ENCODE peak calls at places on chromosomes 7 and 10, in four cellular contexts. D, I, R and K are unnamed samples.

GRCh38 chr7:1401011-1401410 is 58.3 kb downstream of the MICALL2 start:
- DNase-seq in I (no peak), D (no peak), R (no peak), K (peak; percentile 23)

GRCh38 chr10:71302874-71303568 is 16.0 kb upstream of the SLC29A3 start:
- DNase-seq in R (no peak), D (peak; percentile 61), I (peak; percentile 32), K (peak; percentile 87)

GRCh38 chr10:36688717-36689116 is 436.7 kb upstream of the ANKRD30A start:
- DNase-seq in I (no peak), D (no peak), R (no peak), K (no peak)

GRCh38 chr7:147915781-147916180 is 674.8 kb upstream of the C7orf33 start:
- DNase-seq in I (no peak), D (no peak), R (no peak), K (peak; percentile 65)

GRCh38 chr10:102639527-102639926 is 4.8 kb upstream of the TRIM8 start:
- DNase-seq in R (no peak), D (no peak), I (no peak), K (no peak)

GRCh38 chr10:99612167-99612831 is 7.9 kb downstream of the SLC25A28 start:
- DNase-seq in I (peak; percentile 63), D (peak; percentile 62), R (no peak), K (peak; percentile 44)

GRCh38 chr7:44284881-44285541 is 40.4 kb downstream of the CAMK2B start:
- DNase-seq in D (no peak), I (no peak), R (peak; percentile 30), K (no peak)

GRCh38 chr7:127598318-127598717 is 4.8 kb downstream of the FSCN3 start:
- DNase-seq in I (no peak), R (peak; percentile 86), D (no peak), K (peak; percentile 60)

GRCh38 chr7:98213874-98214810 is 2.9 kb downstream of the BHLHA15 start:
- DNase-seq in D (no peak), I (no peak), R (no peak), K (peak; percentile 65)

GRCh38 chr7:143120696-143121405 is 11.0 kb upstream of the PIP start:
- DNase-seq in R (no peak), D (no peak), I (no peak), K (no peak)

GRCh38 chr7:100687261-100687660 is 6.8 kb downstream of the GIGYF1 start:
- DNase-seq in I (no peak), R (no peak), D (no peak), K (no peak)

GRCh38 chr7:114879554-114879953 is 42.3 kb upstream of the MDFIC start:
- DNase-seq in D (peak; percentile 81), R (no peak), I (no peak), K (no peak)

GRCh38 chr10:86960003-86960862 is 1.8 kb downstream of the SNCG start:
- DNase-seq in D (peak; percentile 65), I (no peak), R (peak; percentile 81), K (peak; percentile 44)

GRCh38 chr7:55532150-55532917 is 40.0 kb downstream of the VOPP1 start:
- DNase-seq in D (no peak), R (no peak), I (no peak), K (no peak)

GRCh38 chr7:79199961-79200360 is 253.5 kb downstream of the MAGI2 start:
- DNase-seq in D (peak; percentile 84), I (no peak), R (no peak), K (no peak)

GRCh38 chr7:151308791-151309190 is 32.8 kb upstream of the NUB1 start:
- DNase-seq in D (no peak), R (peak; percentile 36), I (no peak), K (no peak)

GRCh38 chr10:70908426-70909296 is 20.3 kb upstream of the PCBD1 start:
- DNase-seq in I (no peak), R (no peak), D (no peak), K (no peak)

GRCh38 chr10:97096327-97097153 is 89.2 kb downstream of the SLIT1 start:
- DNase-seq in D (no peak), I (no peak), R (no peak), K (no peak)

GRCh38 chr7:35185908-35186731 is 67.8 kb downstream of the TBX20 start:
- DNase-seq in D (peak; percentile 8), R (peak; percentile 81), I (peak; percentile 35), K (peak; percentile 31)

GRCh38 chr10:52653510-52653909 is 119.1 kb downstream of the MBL2 start:
- DNase-seq in I (no peak), D (no peak), R (no peak), K (no peak)

GRCh38 chr7:87474046-87474445 is 1.4 kb downstream of the ABCB4 start:
- DNase-seq in I (no peak), D (no peak), R (no peak), K (peak; percentile 6)

GRCh38 chr10:116427671-116428070 is at the start of gene PNLIPRP3:
- DNase-seq in R (no peak), I (no peak), D (no peak), K (no peak)

GRCh38 chr7:73605601-73606220 is 18.6 kb downstream of the MLXIPL start:
- DNase-seq in I (no peak), R (no peak), D (no peak), K (no peak)

GRCh38 chr10:123142701-123143161 is 5.2 kb upstream of the HMX2 start:
- DNase-seq in D (no peak), I (no peak), R (peak; percentile 71), K (no peak)

GRCh38 chr7:149071641-149072437 is 18.7 kb downstream of the ZNF786 start:
- DNase-seq in D (peak; percentile 5), R (peak; percentile 91), I (peak; percentile 11), K (peak; percentile 27)

GRCh38 chr10:26528048-26528447 is 89.9 kb downstream of the APBB1IP start:
- DNase-seq in D (no peak), I (no peak), R (no peak), K (no peak)

GRCh38 chr10:62083413-62083794 is 181.9 kb downstream of the ARID5B start:
- DNase-seq in R (no peak), D (no peak), I (no peak), K (no peak)

GRCh38 chr10:83991986-83992753 is 147.1 kb upstream of the GHITM start:
- DNase-seq in D (no peak), I (peak; percentile 26), R (peak; percentile 63), K (peak; percentile 29)

GRCh38 chr7:121398246-121398645 is 2.1 kb upstream of the FAM3C start:
- DNase-seq in D (no peak), I (no peak), R (no peak), K (no peak)

GRCh38 chr10:35356725-35357092 is 20.4 kb downstream of the CCNY start:
- DNase-seq in I (no peak), R (no peak), D (no peak), K (no peak)

GRCh38 chr7:136969776-136970175 is 101.3 kb downstream of the CHRM2 start:
- DNase-seq in R (no peak), D (peak; percentile 31), I (no peak), K (no peak)

GRCh38 chr10:69757206-69757552 is 44.5 kb upstream of the COL13A1 start:
- DNase-seq in I (no peak), R (no peak), D (no peak), K (no peak)
- H2AK5ac ChIP-seq in I (no peak overlapping the region), R (no peak overlapping the region), D (no peak overlapping the region), K (no peak overlapping the region)

DNA sequence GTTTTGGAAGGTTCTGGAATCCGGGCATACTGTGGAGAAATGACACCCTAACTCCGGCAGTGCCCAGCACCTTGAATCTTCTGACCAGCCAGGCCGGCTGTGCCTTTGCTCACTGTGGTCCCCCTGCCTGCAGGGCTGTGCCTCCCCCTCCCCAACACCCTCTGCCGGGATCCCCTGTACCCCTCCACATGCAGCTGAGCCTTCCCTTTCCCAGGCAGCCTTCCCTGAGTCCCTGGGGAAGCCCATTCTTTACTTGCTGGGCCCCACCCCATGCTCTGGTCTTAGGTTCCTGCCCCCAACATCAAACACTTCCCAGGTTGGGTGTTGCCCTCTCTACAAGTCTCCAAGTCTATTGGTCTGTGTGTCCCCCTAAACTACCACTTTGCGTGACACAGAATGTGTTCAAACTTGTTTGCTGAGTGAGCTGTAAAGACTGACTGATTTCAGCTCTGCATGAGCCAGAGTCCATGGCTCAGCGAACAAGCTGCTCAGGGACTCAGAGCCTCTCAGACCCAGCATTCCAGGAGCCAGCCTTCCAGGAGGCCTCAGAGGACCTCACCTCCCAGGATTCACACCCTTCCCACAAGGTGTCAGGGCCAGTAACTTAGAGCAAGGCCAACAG is 31.6 kb downstream of the CALML5 start:
- DNase-seq in I (no peak), D (no peak), R (peak; percentile 44), K (no peak)
- H3K27ac ChIP-seq in I (no peak overlapping the region), D (no peak overlapping the region), R (no peak overlapping the region), K (peak overlapping the region; percentile 99)

GRCh38 chr10:69655868-69656555 is 26.0 kb downstream of the FAM241B start:
- DNase-seq in I (no peak), D (no peak), R (no peak), K (no peak)
- H3K23ac ChIP-seq in I (no peak overlapping the region), D (no peak overlapping the region), R (no peak overlapping the region), K (no peak overlapping the region)

GRCh38 chr7:6651866-6652445 is 14.8 kb downstream of the ZNF316 start:
- DNase-seq in D (no peak), I (no peak), R (no peak), K (no peak)
- H2AK5ac ChIP-seq in D (no peak overlapping the region), I (no peak overlapping the region), R (no peak overlapping the region), K (no peak overlapping the region)

GRCh38 chr7:93219877-93220276 is 6.4 kb downstream of the HEPACAM2 start:
- DNase-seq in I (no peak), R (no peak), D (no peak), K (no peak)
- H3K27ac ChIP-seq in I (no peak overlapping the region), R (no peak overlapping the region), D (no peak overlapping the region), K (no peak overlapping the region)

GRCh38 chr7:42236266-42237161 is 495 bp downstream of the GLI3 start:
- DNase-seq in D (peak; percentile 72), R (peak; percentile 75), I (no peak), K (peak; percentile 17)

GRCh38 chr7:42238709-42239395 is 1.8 kb upstream of the GLI3 start:
- DNase-seq in D (peak; percentile 84), R (no peak), I (no peak), K (peak; percentile 69)

GRCh38 chr7:42235734-42236133 is 1.3 kb downstream of the GLI3 start:
- DNase-seq in D (no peak), R (no peak), I (no peak), K (no peak)

GRCh38 chr7:42237891-42238531 is 1.0 kb upstream of the GLI3 start:
- DNase-seq in D (peak; percentile 51), R (peak; percentile 81), I (peak; percentile 76), K (peak; percentile 50)

GRCh38 chr7:42237162-42237821 is at the start of gene GLI3:
- DNase-seq in R (peak; percentile 91), D (peak; percentile 93), I (peak; percentile 94), K (peak; percentile 94)
- H3K23ac ChIP-seq in R (peak within 1 kb of the TSS; percentile 27), D (peak within 1 kb of the TSS; percentile 91), I (peak within 1 kb of the TSS; percentile 23), K (no peak within 1 kb of the TSS)

DNA sequence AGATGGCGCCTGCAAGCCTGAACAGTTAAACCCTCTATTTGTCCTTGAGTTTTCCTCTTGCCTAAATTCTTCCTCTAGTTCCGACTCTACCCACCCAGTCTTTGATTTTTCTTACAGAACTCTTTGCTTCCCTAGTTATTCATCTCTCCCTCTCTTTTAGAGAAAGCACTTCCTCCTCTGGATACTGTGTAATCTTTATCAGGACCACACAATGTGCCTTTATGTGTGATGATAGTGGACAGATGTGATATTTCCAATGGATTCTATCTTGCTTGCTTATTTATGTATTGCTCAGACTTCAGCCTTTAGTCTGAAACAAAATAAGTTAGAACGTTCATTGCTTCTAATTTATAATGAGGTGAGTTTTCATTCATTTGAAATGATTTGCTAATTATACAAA is 79.5 kb upstream of the CAV2 start:
- DNase-seq in D (no peak), R (no peak), I (no peak), K (no peak)
- H2AK5ac ChIP-seq in D (no peak overlapping the region), R (no peak overlapping the region), I (no peak overlapping the region), K (no peak overlapping the region)

GRCh38 chr7:68088894-68089293 is 1092.3 kb downstream of the TYW1 start:
- DNase-seq in R (no peak), D (no peak), I (no peak), K (no peak)
- H3K27ac ChIP-seq in R (no peak overlapping the region), D (no peak overlapping the region), I (no peak overlapping the region), K (no peak overlapping the region)